ENCODE peak calls at places on chromosomes 11 and 22, in five cellular contexts. J is fibroblast of lung; Q is pancreas; H is body of pancreas; V is naive thymus-derived CD4-positive, alpha-beta T cell. Z is an unnamed sample.

GRCh38 chr11:15613231-15613630 is 498.5 kb downstream of the INSC start:
- DNase-seq in J (peak; percentile 13), V (no peak), H (no peak), Q (no peak), Z (no peak)

GRCh38 chr11:70491696-70492472 is 93.6 kb downstream of the CTTN start:
- DNase-seq in V (no peak), Q (no peak), H (no peak), J (no peak), Z (no peak)

GRCh38 chr11:132942611-132943324 is 589.5 kb downstream of the OPCML start:
- DNase-seq in V (no peak), Q (no peak), H (no peak), J (peak; percentile 0), Z (no peak)

GRCh38 chr22:45262931-45263789 is 21.6 kb upstream of the UPK3A start:
- DNase-seq in V (no peak), J (no peak), Q (no peak), H (peak; percentile 38), Z (no peak)

GRCh38 chr11:96755752-96756151 is 365.9 kb downstream of the JRKL start:
- DNase-seq in V (no peak), Q (no peak), H (no peak), J (no peak), Z (no peak)

GRCh38 chr11:28836285-28837081 is 728.3 kb downstream of the METTL15 start:
- DNase-seq in H (no peak), J (peak; percentile 69), Q (no peak), V (no peak), Z (no peak)

GRCh38 chr22:40008726-40009125 is 14.0 kb downstream of the FAM83F start:
- DNase-seq in V (no peak), Q (no peak), H (no peak), J (no peak), Z (no peak)

GRCh38 chr11:61747389-61748285 is 4.8 kb upstream of the MYRF start:
- DNase-seq in Q (peak; percentile 77), H (peak; percentile 90), J (peak; percentile 65), V (peak; percentile 42), Z (peak; percentile 87)

GRCh38 chr11:47392546-47393162 is 14.3 kb upstream of the SPI1 start:
- DNase-seq in Q (no peak), V (no peak), J (no peak), H (no peak), Z (no peak)

GRCh38 chr11:47391711-47392432 is 13.5 kb upstream of the SPI1 start:
- DNase-seq in V (no peak), J (no peak), H (no peak), Q (no peak), Z (no peak)

GRCh38 chr11:47389577-47390072 is 11.3 kb upstream of the SPI1 start:
- DNase-seq in J (no peak), H (no peak), Q (no peak), V (no peak), Z (no peak)

GRCh38 chr11:47390084-47390760 is 11.9 kb upstream of the SPI1 start:
- DNase-seq in V (no peak), J (no peak), H (no peak), Q (no peak), Z (no peak)

GRCh38 chr11:47391077-47391583 is 12.8 kb upstream of the SPI1 start:
- DNase-seq in H (no peak), V (no peak), Q (no peak), J (no peak), Z (no peak)
- H3K27ac ChIP-seq in H (no peak overlapping the region), V (no peak overlapping the region), Q (no peak overlapping the region), J (no peak overlapping the region), Z (no peak overlapping the region)

DNA sequence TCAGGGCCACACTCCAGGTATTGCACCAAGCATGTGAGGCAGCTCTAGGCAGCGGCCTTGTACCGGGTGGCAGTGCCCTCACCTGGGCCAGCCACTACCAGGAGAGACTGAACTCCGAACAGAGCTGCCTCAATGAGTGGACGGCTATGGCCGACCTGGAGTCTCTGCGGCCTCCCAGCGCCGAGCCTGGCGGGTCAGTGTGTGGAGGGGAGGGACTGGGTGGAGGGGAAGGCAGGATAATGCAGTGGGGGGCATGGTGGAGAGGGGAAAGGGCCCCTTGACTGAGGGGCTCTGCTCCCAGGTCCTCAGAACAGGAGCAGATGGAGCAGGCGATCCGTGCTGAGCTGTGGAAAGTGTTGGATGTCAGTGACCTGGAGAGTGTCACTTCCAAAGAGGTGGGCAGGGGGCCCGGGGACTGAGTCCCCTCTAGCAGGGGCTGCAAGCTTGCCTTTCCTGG is 4.2 kb downstream of the SSH3 start:
- DNase-seq in Q (no peak), V (no peak), H (no peak), J (no peak), Z (no peak)
- H3K27ac ChIP-seq in Q (no peak overlapping the region), V (no peak overlapping the region), H (no peak overlapping the region), J (no peak overlapping the region), Z (no peak overlapping the region)

GRCh38 chr22:37481347-37481907 is 4.8 kb downstream of the MFNG start:
- DNase-seq in H (no peak), Q (no peak), V (no peak), J (no peak), Z (no peak)

GRCh38 chr22:37483594-37484114 is 2.5 kb downstream of the MFNG start:
- DNase-seq in V (no peak), H (no peak), J (no peak), Q (no peak), Z (no peak)

GRCh38 chr22:37484115-37485005 is 1.8 kb downstream of the MFNG start:
- DNase-seq in V (peak; percentile 46), J (no peak), H (peak; percentile 52), Q (no peak), Z (no peak)

GRCh38 chr22:37482244-37482643 is 3.9 kb downstream of the MFNG start:
- DNase-seq in J (no peak), Q (no peak), V (no peak), H (no peak), Z (no peak)

GRCh38 chr22:37483050-37483449 is 3.1 kb downstream of the MFNG start:
- DNase-seq in J (no peak), H (no peak), Q (no peak), V (no peak), Z (no peak)
- H3K27ac ChIP-seq in J (no peak overlapping the region), H (no peak overlapping the region), Q (no peak overlapping the region), V (peak overlapping the region; percentile 86), Z (no peak overlapping the region)

DNA sequence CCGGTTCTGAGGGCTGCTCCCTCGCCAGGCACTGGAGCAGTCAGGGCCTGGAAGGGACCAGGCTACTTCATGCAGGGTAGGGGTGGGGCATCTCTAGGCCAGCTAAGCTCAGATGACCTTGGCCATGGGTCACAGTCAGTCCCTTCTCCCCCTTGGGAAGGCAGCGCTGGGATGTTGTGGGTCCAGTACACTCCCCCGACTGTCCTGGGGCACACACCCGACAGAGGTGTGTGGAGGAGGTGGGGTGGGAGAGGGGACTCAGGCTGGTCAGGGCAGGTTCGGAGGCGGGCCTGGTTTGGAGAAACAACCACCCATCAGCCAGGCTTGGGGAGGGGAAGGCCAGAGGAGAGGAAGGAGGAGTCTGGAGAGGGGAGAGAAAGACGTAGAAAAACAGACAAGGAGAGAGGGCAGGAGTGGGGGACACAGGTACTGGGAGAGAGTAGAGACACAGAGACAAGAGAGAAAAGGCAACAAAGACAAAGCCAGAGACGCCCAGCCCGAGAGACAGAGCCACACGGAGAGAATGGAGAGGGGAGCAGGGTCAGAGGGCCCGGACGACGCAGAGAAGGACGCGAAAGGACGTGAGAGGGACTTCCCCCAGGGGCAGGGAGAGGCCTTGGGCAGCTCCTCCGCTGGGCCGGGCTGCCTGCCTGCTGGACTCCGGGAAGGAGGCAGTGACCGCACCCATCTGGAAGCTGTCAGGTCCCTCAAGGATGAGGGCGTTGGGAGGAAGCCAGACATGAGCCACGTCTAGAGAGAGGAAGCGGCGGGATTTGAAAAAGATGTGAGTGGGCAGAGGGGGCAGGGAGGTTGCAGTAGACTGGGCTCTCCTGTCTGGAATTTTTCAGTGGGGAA is 30.6 kb upstream of the TSKU start:
- DNase-seq in Q (no peak), V (no peak), H (peak; percentile 46), J (peak; percentile 93), Z (peak; percentile 94)
- H3K27ac ChIP-seq in Q (no peak overlapping the region), V (no peak overlapping the region), H (no peak overlapping the region), J (peak overlapping the region; percentile 36), Z (peak overlapping the region; percentile 67)

GRCh38 chr22:33842006-33842354 is 78.3 kb downstream of the LARGE1 start:
- DNase-seq in Q (no peak), V (no peak), H (no peak), J (no peak), Z (no peak)
- H3K27ac ChIP-seq in Q (no peak overlapping the region), V (no peak overlapping the region), H (no peak overlapping the region), J (peak overlapping the region; percentile 44), Z (no peak overlapping the region)

DNA sequence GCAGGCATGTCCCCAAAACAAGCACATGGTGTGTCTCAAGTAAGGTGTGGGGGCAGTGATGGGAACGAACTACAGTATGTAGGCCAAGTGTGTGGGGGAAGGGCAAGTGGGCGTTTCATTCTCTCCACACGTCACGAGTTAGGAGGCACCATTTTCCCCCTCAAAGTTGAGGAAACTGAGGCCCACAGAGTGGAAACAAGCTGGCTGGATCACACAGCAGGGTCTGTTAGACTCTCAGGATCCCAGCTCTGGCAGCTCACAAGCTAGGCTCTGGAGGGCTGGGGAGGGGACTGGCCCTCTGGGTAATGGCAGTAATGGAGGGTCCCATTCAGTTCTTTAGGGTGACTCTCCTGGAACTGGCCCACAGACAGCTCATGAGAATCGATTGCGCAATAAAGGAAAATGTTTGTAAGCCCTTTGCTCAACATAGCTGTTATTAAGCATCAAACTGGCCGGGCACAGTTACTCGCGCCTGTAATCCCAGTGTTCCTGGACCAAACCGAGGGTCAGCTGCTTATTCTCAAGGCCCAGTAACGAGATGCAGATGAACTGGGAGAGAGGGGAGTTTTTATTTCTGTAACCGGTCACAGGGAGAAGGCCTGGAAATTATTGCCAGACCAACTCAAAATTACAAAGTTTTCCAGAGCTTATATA is 24.1 kb upstream of the TUB start:
- DNase-seq in Q (no peak), V (no peak), H (peak; percentile 38), J (peak; percentile 83), Z (peak; percentile 86)
- H3K27ac ChIP-seq in Q (no peak overlapping the region), V (no peak overlapping the region), H (no peak overlapping the region), J (no peak overlapping the region), Z (peak overlapping the region; percentile 53)